ENCODE peak calls at places on chromosomes 11 and 22, in six cellular contexts. One of them, this sample, is unnamed.

GRCh38 chr11:121482231-121483129 is 29.7 kb upstream of the SORL1-AS1 start:
- DNase-seq in thoracic aorta: no peak
- DNase-seq in foreskin melanocyte: no peak
- DNase-seq in endodermal cell: peak; percentile 57
- DNase-seq in caudate nucleus: no peak
- DNase-seq in GM18507: no peak
- DNase-seq in this sample: peak; percentile 22

GRCh38 chr11:35083181-35084061 is 55.5 kb upstream of the CD44 start:
- DNase-seq in thoracic aorta: peak; percentile 64
- DNase-seq in foreskin melanocyte: no peak
- DNase-seq in endodermal cell: peak; percentile 86
- DNase-seq in caudate nucleus: no peak
- DNase-seq in GM18507: no peak
- DNase-seq in this sample: peak; percentile 42

GRCh38 chr11:134047586-134047999 is 21.3 kb upstream of the JAM3 start:
- DNase-seq in thoracic aorta: peak; percentile 88
- DNase-seq in foreskin melanocyte: no peak
- DNase-seq in endodermal cell: no peak
- DNase-seq in caudate nucleus: no peak
- DNase-seq in GM18507: no peak
- DNase-seq in this sample: no peak

GRCh38 chr11:9004310-9004945 is 627 bp upstream of the NRIP3 start:
- DNase-seq in thoracic aorta: no peak
- DNase-seq in foreskin melanocyte: no peak
- DNase-seq in endodermal cell: peak; percentile 88
- DNase-seq in caudate nucleus: no peak
- DNase-seq in GM18507: no peak
- DNase-seq in this sample: peak; percentile 16

GRCh38 chr22:24695958-24696511 is 78.5 kb downstream of the PIWIL3 start:
- DNase-seq in thoracic aorta: no peak
- DNase-seq in foreskin melanocyte: peak; percentile 25
- DNase-seq in endodermal cell: peak; percentile 83
- DNase-seq in caudate nucleus: no peak
- DNase-seq in GM18507: no peak
- DNase-seq in this sample: no peak

GRCh38 chr11:103110406-103110805 is 1.2 kb downstream of the DYNC2H1 start:
- DNase-seq in thoracic aorta: no peak
- DNase-seq in foreskin melanocyte: peak; percentile 44
- DNase-seq in endodermal cell: no peak
- DNase-seq in caudate nucleus: no peak
- DNase-seq in GM18507: no peak
- DNase-seq in this sample: no peak

GRCh38 chr11:119699227-119699626 is 29.8 kb downstream of the NECTIN1 start:
- DNase-seq in thoracic aorta: no peak
- DNase-seq in foreskin melanocyte: no peak
- DNase-seq in endodermal cell: no peak
- DNase-seq in caudate nucleus: no peak
- DNase-seq in GM18507: no peak
- DNase-seq in this sample: no peak

GRCh38 chr11:65858354-65859133 is 564 bp upstream of the CFL1 start:
- DNase-seq in thoracic aorta: no peak
- DNase-seq in foreskin melanocyte: no peak
- DNase-seq in endodermal cell: no peak
- DNase-seq in caudate nucleus: no peak
- DNase-seq in GM18507: no peak
- DNase-seq in this sample: no peak

GRCh38 chr11:102097175-102097574 is 13.1 kb upstream of the YAP1 start:
- DNase-seq in thoracic aorta: no peak
- DNase-seq in foreskin melanocyte: no peak
- DNase-seq in endodermal cell: no peak
- DNase-seq in caudate nucleus: no peak
- DNase-seq in GM18507: no peak
- DNase-seq in this sample: no peak

GRCh38 chr22:46563381-46564083 is 26.1 kb upstream of the CELSR1 start:
- DNase-seq in thoracic aorta: no peak
- DNase-seq in foreskin melanocyte: no peak
- DNase-seq in endodermal cell: peak; percentile 92
- DNase-seq in caudate nucleus: peak; percentile 22
- DNase-seq in GM18507: no peak
- DNase-seq in this sample: peak; percentile 48

GRCh38 chr11:76148941-76149613 is 57.2 kb downstream of the WNT11 start:
- DNase-seq in thoracic aorta: no peak
- DNase-seq in foreskin melanocyte: no peak
- DNase-seq in endodermal cell: no peak
- DNase-seq in caudate nucleus: no peak
- DNase-seq in GM18507: no peak
- DNase-seq in this sample: no peak

GRCh38 chr11:19244084-19244483 is 3.3 kb upstream of the E2F8 start:
- DNase-seq in thoracic aorta: no peak
- DNase-seq in foreskin melanocyte: no peak
- DNase-seq in endodermal cell: no peak
- DNase-seq in caudate nucleus: no peak
- DNase-seq in GM18507: no peak
- DNase-seq in this sample: no peak

GRCh38 chr22:44159230-44159629 is 21.5 kb upstream of the PARVG start:
- DNase-seq in thoracic aorta: no peak
- DNase-seq in foreskin melanocyte: no peak
- DNase-seq in endodermal cell: no peak
- DNase-seq in caudate nucleus: peak; percentile 81
- DNase-seq in GM18507: no peak
- DNase-seq in this sample: no peak

This sample was measured in effector CD8-positive, alpha-beta T cell.